ENCODE peak calls at places on chromosomes 4 and X, in eight cellular contexts. F, T, I, X, S, W, K and J are unnamed samples.
A peak's percentile ranks its signal among the peaks of the same experiment; 100 is the strongest.

GRCh38 chr4:6372649-6373525 is 99.5 kb downstream of the PPP2R2C start:
- DNase-seq in F (no peak), T (peak; percentile 10), I (no peak), X (peak; percentile 30), S (no peak), W (peak; percentile 47), K (no peak), J (peak; percentile 65)

GRCh38 chr4:98517444-98518021 is 140.9 kb downstream of the TSPAN5 start:
- DNase-seq in F (no peak), T (no peak), I (no peak), X (no peak), S (peak; percentile 62), W (peak; percentile 51), K (no peak), J (no peak)

GRCh38 chrX:40544343-40545250 is 36.2 kb upstream of the ATP6AP2 start:
- DNase-seq in F (no peak), T (no peak), I (no peak), X (no peak), S (no peak), W (peak; percentile 21), K (no peak), J (no peak)

GRCh38 chr4:153792007-153792892 is 3.4 kb upstream of the SFRP2 start:
- DNase-seq in F (no peak), T (peak; percentile 55), I (peak; percentile 50), X (peak; percentile 37), S (no peak), W (peak; percentile 5), K (peak; percentile 10), J (peak; percentile 64)

GRCh38 chrX:53630261-53630660 is 56.3 kb downstream of the HUWE1 start:
- DNase-seq in F (no peak), T (no peak), I (no peak), X (no peak), S (no peak), W (no peak), K (no peak), J (no peak)

GRCh38 chr4:186092296-186092695 is 12.2 kb upstream of the FAM149A start:
- DNase-seq in F (no peak), T (no peak), I (no peak), X (no peak), S (no peak), W (no peak), K (no peak), J (no peak)

GRCh38 chrX:54695816-54696487 is 102.1 kb downstream of the ITIH6 start:
- DNase-seq in F (no peak), T (no peak), I (no peak), X (no peak), S (no peak), W (no peak), K (no peak), J (no peak)

GRCh38 chr4:67288964-67289363 is 256.3 kb downstream of the CENPC start:
- DNase-seq in F (no peak), T (no peak), I (no peak), X (peak; percentile 53), S (no peak), W (peak; percentile 24), K (no peak), J (no peak)

GRCh38 chrX:69070949-69071650 is 94.2 kb downstream of the PJA1 start:
- DNase-seq in F (no peak), T (peak; percentile 3), I (no peak), X (no peak), S (no peak), W (no peak), K (no peak), J (no peak)

GRCh38 chr4:125985856-125986255 is 671.1 kb downstream of the FAT4 start:
- DNase-seq in F (no peak), T (no peak), I (no peak), X (peak; percentile 80), S (no peak), W (no peak), K (no peak), J (no peak)

GRCh38 chr4:55358668-55359067 is 12.6 kb downstream of the SRD5A3 start:
- DNase-seq in F (no peak), T (peak; percentile 6), I (no peak), X (peak; percentile 60), S (peak; percentile 83), W (no peak), K (no peak), J (peak; percentile 88)

GRCh38 chr4:24988776-24989175 is 42.0 kb downstream of the LGI2 start:
- DNase-seq in F (no peak), T (no peak), I (no peak), X (peak; percentile 42), S (no peak), W (peak; percentile 30), K (no peak), J (peak; percentile 32)

GRCh38 chrX:135424469-135424868 is 2.7 kb downstream of the SMIM10L2A start:
- DNase-seq in F (no peak), T (no peak), I (no peak), X (no peak), S (no peak), W (no peak), K (no peak), J (no peak)

GRCh38 chrX:135425026-135425425 is 3.3 kb downstream of the SMIM10L2A start:
- DNase-seq in F (no peak), T (no peak), I (no peak), X (no peak), S (no peak), W (no peak), K (no peak), J (no peak)

GRCh38 chrX:135421932-135422809 is at the start of gene SMIM10L2A:
- DNase-seq in F (no peak), T (no peak), I (no peak), X (no peak), S (no peak), W (no peak), K (no peak), J (no peak)

GRCh38 chrX:135421537-135421931 is 210 bp upstream of the SMIM10L2A start:
- DNase-seq in F (no peak), T (peak; percentile 90), I (peak; percentile 86), X (peak; percentile 89), S (no peak), W (peak; percentile 79), K (peak; percentile 78), J (peak; percentile 66)

DNA sequence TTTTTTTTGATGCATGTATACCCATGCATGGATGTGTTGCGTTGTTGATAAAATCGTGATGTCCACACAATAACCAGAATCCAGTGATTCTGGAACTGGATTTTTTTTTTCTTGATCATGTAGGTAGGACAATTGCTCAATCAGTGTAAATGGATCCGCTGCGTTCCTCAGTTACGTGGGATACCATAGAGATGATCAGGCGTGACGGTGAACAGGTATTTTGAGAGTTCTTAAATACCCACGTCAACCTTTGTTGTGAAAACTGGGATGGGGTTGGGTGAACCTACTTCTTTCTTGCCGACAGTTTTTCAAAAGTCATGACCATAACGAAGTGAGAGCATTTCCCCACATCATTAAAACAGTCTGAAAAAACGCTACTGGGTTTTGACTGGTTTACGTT is 913 bp upstream of the SMIM10L2A start:
- DNase-seq in F (no peak), T (no peak), I (no peak), X (no peak), S (peak; percentile 29), W (no peak), K (no peak), J (no peak)
- H3K27ac ChIP-seq in F (no peak overlapping the region), T (no peak overlapping the region), I (no peak overlapping the region), X (no peak overlapping the region), S (no peak overlapping the region), W (no peak overlapping the region), K (no peak overlapping the region), J (no peak overlapping the region)

GRCh38 chrX:106220177-106220576 is 52.1 kb downstream of the PWWP3B start:
- DNase-seq in F (no peak), T (peak; percentile 1), I (no peak), X (no peak), S (no peak), W (no peak), K (no peak), J (no peak)
- TF ChIP-seq CTCF in F (no peak), T (peak; percentile 40), I (no peak), X (peak; percentile 45), S (no peak), W (peak; percentile 27), K (no peak), J (peak; percentile 17)

GRCh38 chr4:42638993-42639392 is 17.9 kb downstream of the ATP8A1 start:
- DNase-seq in F (no peak), T (no peak), I (no peak), X (no peak), S (no peak), W (no peak), K (no peak), J (no peak)
- H3K27ac ChIP-seq in F (no peak overlapping the region), T (no peak overlapping the region), I (no peak overlapping the region), X (no peak overlapping the region), S (no peak overlapping the region), W (no peak overlapping the region), K (no peak overlapping the region), J (no peak overlapping the region)

GRCh38 chr4:77432702-77433101 is 172.9 kb upstream of the CXCL13 start:
- DNase-seq in F (no peak), T (peak; percentile 5), I (no peak), X (no peak), S (no peak), W (no peak), K (no peak), J (no peak)
- TF ChIP-seq CTCF in F (no peak), T (no peak), I (no peak), X (peak; percentile 17), S (no peak), W (no peak), K (no peak), J (no peak)

GRCh38 chrX:47631676-47632075 is 1.9 kb upstream of the CFP start:
- DNase-seq in F (no peak), T (no peak), I (no peak), X (no peak), S (no peak), W (no peak), K (no peak), J (no peak)
- H3K27ac ChIP-seq in F (no peak overlapping the region), T (no peak overlapping the region), I (no peak overlapping the region), X (no peak overlapping the region), S (no peak overlapping the region), W (no peak overlapping the region), K (no peak overlapping the region), J (no peak overlapping the region)

DNA sequence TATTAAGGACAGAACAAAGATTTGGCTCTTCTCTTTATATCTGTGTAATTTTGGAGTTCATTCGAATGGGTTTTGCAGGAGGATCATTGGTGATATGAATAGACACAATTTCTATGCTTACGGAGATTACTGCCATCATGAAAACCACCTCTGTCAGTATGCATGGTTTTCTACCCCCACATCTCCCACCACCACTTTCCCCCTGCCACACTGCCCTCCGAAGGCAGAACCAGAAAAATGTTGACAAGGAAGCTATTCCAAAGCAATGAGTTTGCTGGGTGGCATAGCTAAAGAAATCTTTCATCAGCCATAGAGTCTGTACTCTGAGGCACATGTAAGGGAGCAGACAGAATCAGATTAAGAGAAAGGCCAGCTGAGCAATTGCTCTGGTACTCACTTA is 567.3 kb upstream of the ACTRT1 start:
- DNase-seq in F (no peak), T (no peak), I (no peak), X (no peak), S (no peak), W (no peak), K (no peak), J (no peak)
- TF ChIP-seq CTCF in F (no peak), T (no peak), I (no peak), X (peak; percentile 11), S (no peak), W (no peak), K (no peak), J (no peak)